ENCODE peak calls at places on chromosome 9, in six cellular contexts. One of them, this sample, is unnamed.

GRCh38 chr9:33950371-33950770 is 98.3 kb downstream of the UBAP2 start:
- DNase-seq in myocyte: peak; percentile 37
- DNase-seq in heart left ventricle: no peak
- DNase-seq in GM10248: no peak
- DNase-seq in cardiac muscle cell: peak; percentile 21
- DNase-seq in NCI-H187 treated with DMSO at 0.1 percent for 48 hours: no peak
- DNase-seq in this sample: no peak

GRCh38 chr9:89869774-89870173 is 265.0 kb downstream of the GADD45G start:
- DNase-seq in heart left ventricle: no peak
- DNase-seq in NCI-H187 treated with DMSO at 0.1 percent for 48 hours: no peak
- DNase-seq in GM10248: no peak
- DNase-seq in myocyte: no peak
- DNase-seq in cardiac muscle cell: no peak
- DNase-seq in this sample: no peak

GRCh38 chr9:138076650-138077009 is 199.0 kb downstream of the CACNA1B start:
- DNase-seq in GM10248: no peak
- DNase-seq in heart left ventricle: no peak
- DNase-seq in cardiac muscle cell: no peak
- DNase-seq in myocyte: no peak
- DNase-seq in NCI-H187 treated with DMSO at 0.1 percent for 48 hours: no peak
- DNase-seq in this sample: no peak

GRCh38 chr9:74948897-74949296 is 3.8 kb downstream of the C9orf40 start:
- DNase-seq in myocyte: no peak
- DNase-seq in GM10248: no peak
- DNase-seq in cardiac muscle cell: no peak
- DNase-seq in NCI-H187 treated with DMSO at 0.1 percent for 48 hours: no peak
- DNase-seq in heart left ventricle: no peak
- DNase-seq in this sample: no peak

GRCh38 chr9:135662758-135663450 is at the start of gene LCN9:
- DNase-seq in cardiac muscle cell: peak; percentile 46
- DNase-seq in heart left ventricle: no peak
- DNase-seq in NCI-H187 treated with DMSO at 0.1 percent for 48 hours: no peak
- DNase-seq in GM10248: peak; percentile 7
- DNase-seq in myocyte: no peak
- DNase-seq in this sample: no peak

GRCh38 chr9:83451308-83451707 is 86.9 kb downstream of the FRMD3 start:
- DNase-seq in GM10248: no peak
- DNase-seq in NCI-H187 treated with DMSO at 0.1 percent for 48 hours: no peak
- DNase-seq in myocyte: no peak
- DNase-seq in cardiac muscle cell: no peak
- DNase-seq in heart left ventricle: no peak
- DNase-seq in this sample: no peak

GRCh38 chr9:36970007-36970888 is 63.8 kb downstream of the PAX5 start:
- DNase-seq in GM10248: no peak
- DNase-seq in myocyte: no peak
- DNase-seq in NCI-H187 treated with DMSO at 0.1 percent for 48 hours: no peak
- DNase-seq in cardiac muscle cell: no peak
- DNase-seq in heart left ventricle: no peak
- DNase-seq in this sample: no peak

GRCh38 chr9:130465383-130466096 is 20.8 kb downstream of the ASS1 start:
- DNase-seq in GM10248: no peak
- DNase-seq in myocyte: peak; percentile 40
- DNase-seq in NCI-H187 treated with DMSO at 0.1 percent for 48 hours: no peak
- DNase-seq in heart left ventricle: no peak
- DNase-seq in cardiac muscle cell: no peak
- DNase-seq in this sample: no peak

GRCh38 chr9:16728128-16728505 is 142.4 kb downstream of the BNC2 start:
- DNase-seq in cardiac muscle cell: peak; percentile 35
- DNase-seq in NCI-H187 treated with DMSO at 0.1 percent for 48 hours: no peak
- DNase-seq in myocyte: peak; percentile 44
- DNase-seq in GM10248: no peak
- DNase-seq in heart left ventricle: no peak
- DNase-seq in this sample: no peak

GRCh38 chr9:4849364-4849763 is 56.6 kb downstream of the RCL1 start:
- DNase-seq in heart left ventricle: no peak
- DNase-seq in NCI-H187 treated with DMSO at 0.1 percent for 48 hours: no peak
- DNase-seq in cardiac muscle cell: no peak
- DNase-seq in GM10248: no peak
- DNase-seq in myocyte: no peak
- DNase-seq in this sample: no peak

GRCh38 chr9:133835273-133835901 is 97.2 kb upstream of the SARDH start:
- DNase-seq in cardiac muscle cell: no peak
- DNase-seq in GM10248: no peak
- DNase-seq in heart left ventricle: peak; percentile 39
- DNase-seq in myocyte: no peak
- DNase-seq in NCI-H187 treated with DMSO at 0.1 percent for 48 hours: no peak
- DNase-seq in this sample: no peak

GRCh38 chr9:102038006-102038405 is 299.6 kb upstream of the GRIN3A start:
- DNase-seq in heart left ventricle: no peak
- DNase-seq in NCI-H187 treated with DMSO at 0.1 percent for 48 hours: no peak
- DNase-seq in myocyte: no peak
- DNase-seq in cardiac muscle cell: no peak
- DNase-seq in GM10248: no peak
- DNase-seq in this sample: no peak

GRCh38 chr9:31674264-31674663 is 710.2 kb upstream of the ACO1 start:
- DNase-seq in NCI-H187 treated with DMSO at 0.1 percent for 48 hours: no peak
- DNase-seq in cardiac muscle cell: no peak
- DNase-seq in myocyte: no peak
- DNase-seq in heart left ventricle: no peak
- DNase-seq in GM10248: no peak
- DNase-seq in this sample: no peak

GRCh38 chr9:36854751-36855150 is 179.3 kb downstream of the PAX5 start:
- DNase-seq in heart left ventricle: no peak
- DNase-seq in GM10248: no peak
- DNase-seq in cardiac muscle cell: no peak
- DNase-seq in NCI-H187 treated with DMSO at 0.1 percent for 48 hours: no peak
- DNase-seq in myocyte: no peak
- DNase-seq in this sample: no peak

GRCh38 chr9:95627802-95628201 is 111.0 kb upstream of the PTCH1 start:
- DNase-seq in NCI-H187 treated with DMSO at 0.1 percent for 48 hours: no peak
- DNase-seq in heart left ventricle: no peak
- DNase-seq in cardiac muscle cell: no peak
- DNase-seq in GM10248: no peak
- DNase-seq in myocyte: no peak
- DNase-seq in this sample: peak; percentile 52

GRCh38 chr9:134707731-134708671 is 66.4 kb downstream of the COL5A1 start:
- DNase-seq in heart left ventricle: no peak
- DNase-seq in myocyte: no peak
- DNase-seq in NCI-H187 treated with DMSO at 0.1 percent for 48 hours: no peak
- DNase-seq in GM10248: no peak
- DNase-seq in cardiac muscle cell: no peak
- DNase-seq in this sample: no peak

GRCh38 chr9:90998573-90998972 is 197.0 kb downstream of the SYK start:
- DNase-seq in myocyte: no peak
- DNase-seq in NCI-H187 treated with DMSO at 0.1 percent for 48 hours: no peak
- DNase-seq in cardiac muscle cell: no peak
- DNase-seq in GM10248: no peak
- DNase-seq in heart left ventricle: no peak
- DNase-seq in this sample: no peak

GRCh38 chr9:88803551-88804288 is 187.5 kb upstream of the S1PR3 start:
- DNase-seq in cardiac muscle cell: peak; percentile 51
- DNase-seq in myocyte: no peak
- DNase-seq in GM10248: no peak
- DNase-seq in heart left ventricle: no peak
- DNase-seq in NCI-H187 treated with DMSO at 0.1 percent for 48 hours: no peak
- DNase-seq in this sample: no peak

GRCh38 chr9:121897140-121897539 is 196.0 kb downstream of the TTLL11 start:
- DNase-seq in heart left ventricle: no peak
- DNase-seq in NCI-H187 treated with DMSO at 0.1 percent for 48 hours: no peak
- DNase-seq in cardiac muscle cell: no peak
- DNase-seq in myocyte: no peak
- DNase-seq in GM10248: no peak
- DNase-seq in this sample: no peak